ENCODE peak calls at places on chromosome 7, in nine cellular contexts. N is GM18507; L is EH; I is AG20443; G is nucleus accumbens; Z is ovary; H is mesothelial cell of epicardium; D is activated T-cell treated with anti-CD3 and anti-CD28 coated beads, Interleukin-2, amount 50 U/mL, for 72 hours; P is dermis microvascular lymphatic vessel endothelial cell. R is an unnamed sample.

GRCh38 chr7:22357311-22358175 is 589 bp upstream of the RAPGEF5 start:
- DNase-seq in N (no peak), L (peak), I (peak), G (no peak), Z (no peak), H (peak), D (no peak), P (no peak), R (peak)

GRCh38 chr7:100630066-100630465 is 11.3 kb downstream of the TFR2 start:
- DNase-seq in N (no peak), L (no peak), I (no peak), G (no peak), Z (no peak), H (no peak), D (no peak), P (no peak), R (no peak)

GRCh38 chr7:36148422-36149065 is 4.5 kb upstream of the EEPD1 start:
- DNase-seq in N (no peak), L (no peak), I (no peak), G (no peak), Z (no peak), H (no peak), D (no peak), P (no peak), R (no peak)

GRCh38 chr7:378041-378420 is 88.1 kb downstream of the FOXL3 start:
- DNase-seq in N (no peak), L (no peak), I (no peak), G (no peak), Z (no peak), H (no peak), D (no peak), P (no peak), R (no peak)

GRCh38 chr7:101728888-101729883 is 88.2 kb upstream of the CUX1 start:
- DNase-seq in N (no peak), L (peak), I (peak), G (no peak), Z (no peak), H (no peak), D (no peak), P (no peak), R (no peak)

GRCh38 chr7:41451826-41452225 is 251.1 kb downstream of the INHBA start:
- DNase-seq in N (no peak), L (peak), I (peak), G (no peak), Z (no peak), H (no peak), D (no peak), P (no peak), R (no peak)

GRCh38 chr7:157274991-157275427 is 61.8 kb upstream of the DNAJB6 start:
- DNase-seq in N (no peak), L (no peak), I (no peak), G (no peak), Z (no peak), H (no peak), D (no peak), P (no peak), R (no peak)

GRCh38 chr7:1950066-1950622 is 280.1 kb downstream of the ELFN1 start:
- DNase-seq in N (no peak), L (no peak), I (no peak), G (no peak), Z (no peak), H (no peak), D (no peak), P (no peak), R (no peak)

R was measured in neuronal stem cell.